ENCODE peak calls at places on chromosomes 13 and 19, in seven cellular contexts. W is A549, E is ovary, B is transverse colon, D is GM12878, X is stomach, K is tibial nerve. U is an unnamed sample.
A peak's percentile ranks its signal among the peaks of the same experiment; 100 is the strongest.

GRCh38 chr13:113397606-113398425 is 33.9 kb upstream of the GRTP1 start:
- DNase-seq in W (no peak), E (no peak), B (no peak), D (no peak), X (no peak), K (no peak), U (no peak)

GRCh38 chr19:36436531-36436930 is 18.1 kb upstream of the ZFP82 start:
- DNase-seq in W (no peak), E (no peak), B (no peak), D (no peak), X (no peak), K (no peak), U (no peak)

GRCh38 chr13:27981006-27981708 is 7.3 kb downstream of the URAD start:
- DNase-seq in W (no peak), E (no peak), B (peak; percentile 29), D (no peak), X (no peak), K (no peak), U (no peak)

GRCh38 chr13:34933349-34933748 is 8.7 kb upstream of the NBEA start:
- DNase-seq in W (no peak), E (no peak), B (no peak), D (no peak), X (no peak), K (no peak), U (no peak)

GRCh38 chr19:14089662-14090508 is 666 bp downstream of the SAMD1 start:
- DNase-seq in W (no peak), E (peak; percentile 53), B (peak; percentile 63), D (no peak), X (peak; percentile 62), K (peak; percentile 17), U (peak; percentile 92)

GRCh38 chr13:50228527-50228926 is 213.3 kb downstream of the KCNRG start:
- DNase-seq in W (no peak), E (no peak), B (no peak), D (no peak), X (no peak), K (no peak), U (peak; percentile 13)

GRCh38 chr19:8641908-8642547 is 11.6 kb downstream of the NFILZ start:
- DNase-seq in W (peak; percentile 38), E (no peak), B (no peak), D (no peak), X (no peak), K (peak; percentile 24), U (no peak)

GRCh38 chr19:14395710-14396338 is 14.6 kb downstream of the ADGRE5 start:
- DNase-seq in W (no peak), E (no peak), B (no peak), D (no peak), X (no peak), K (no peak), U (no peak)

GRCh38 chr13:113239357-113239756 is 29.9 kb downstream of the CUL4A start:
- DNase-seq in W (no peak), E (no peak), B (no peak), D (no peak), X (no peak), K (no peak), U (no peak)

GRCh38 chr13:66927562-66927961 is 302.6 kb downstream of the PCDH9 start:
- DNase-seq in W (no peak), E (no peak), B (no peak), D (no peak), X (no peak), K (no peak), U (no peak)

GRCh38 chr13:30618186-30618937 is 642 bp downstream of the USPL1 start:
- DNase-seq in W (no peak), E (peak; percentile 21), B (peak; percentile 30), D (no peak), X (peak; percentile 27), K (no peak), U (no peak)

GRCh38 chr19:40690699-40691420 is 409 bp upstream of the NUMBL start:
- DNase-seq in W (peak; percentile 100), E (peak; percentile 96), B (peak; percentile 96), D (peak; percentile 53), X (peak; percentile 96), K (peak; percentile 97), U (peak; percentile 99)

GRCh38 chr19:44598880-44599279 is 14.5 kb upstream of the IGSF23 start:
- DNase-seq in W (no peak), E (no peak), B (peak; percentile 85), D (no peak), X (peak; percentile 90), K (no peak), U (no peak)

GRCh38 chr19:55446060-55446459 is 3.0 kb upstream of the SHISA7 start:
- DNase-seq in W (no peak), E (no peak), B (no peak), D (no peak), X (no peak), K (no peak), U (no peak)

GRCh38 chr19:11164879-11165406 is 9.4 kb upstream of the SPC24 start:
- DNase-seq in W (no peak), E (peak; percentile 84), B (peak; percentile 70), D (no peak), X (peak; percentile 65), K (peak; percentile 77), U (no peak)

GRCh38 chr13:22735381-22735995 is 445.3 kb upstream of the SGCG start:
- DNase-seq in W (no peak), E (no peak), B (no peak), D (no peak), X (no peak), K (no peak), U (no peak)

GRCh38 chr19:53646144-53646543 is 14.3 kb downstream of the DPRX start:
- DNase-seq in W (no peak), E (no peak), B (no peak), D (no peak), X (no peak), K (no peak), U (no peak)

GRCh38 chr13:98892077-98892476 is 85.8 kb downstream of the DOCK9 start:
- DNase-seq in W (no peak), E (no peak), B (no peak), D (no peak), X (no peak), K (no peak), U (no peak)
- TF ChIP-seq CTCF in W (no peak), E (no peak), B (no peak), D (no peak), X (no peak), K (no peak), U (no peak)

GRCh38 chr19:39351537-39352037 is 9.4 kb downstream of the SAMD4B start:
- DNase-seq in W (no peak), E (no peak), B (no peak), D (peak; percentile 44), X (no peak), K (no peak), U (no peak)

GRCh38 chr19:39345956-39346355 is 3.7 kb downstream of the SAMD4B start:
- DNase-seq in W (no peak), E (no peak), B (no peak), D (no peak), X (no peak), K (no peak), U (no peak)

GRCh38 chr19:39350156-39350555 is 7.9 kb downstream of the SAMD4B start:
- DNase-seq in W (no peak), E (no peak), B (no peak), D (no peak), X (no peak), K (no peak), U (no peak)

GRCh38 chr19:39349326-39349725 is 7.1 kb downstream of the SAMD4B start:
- DNase-seq in W (no peak), E (no peak), B (no peak), D (no peak), X (no peak), K (no peak), U (no peak)

DNA sequence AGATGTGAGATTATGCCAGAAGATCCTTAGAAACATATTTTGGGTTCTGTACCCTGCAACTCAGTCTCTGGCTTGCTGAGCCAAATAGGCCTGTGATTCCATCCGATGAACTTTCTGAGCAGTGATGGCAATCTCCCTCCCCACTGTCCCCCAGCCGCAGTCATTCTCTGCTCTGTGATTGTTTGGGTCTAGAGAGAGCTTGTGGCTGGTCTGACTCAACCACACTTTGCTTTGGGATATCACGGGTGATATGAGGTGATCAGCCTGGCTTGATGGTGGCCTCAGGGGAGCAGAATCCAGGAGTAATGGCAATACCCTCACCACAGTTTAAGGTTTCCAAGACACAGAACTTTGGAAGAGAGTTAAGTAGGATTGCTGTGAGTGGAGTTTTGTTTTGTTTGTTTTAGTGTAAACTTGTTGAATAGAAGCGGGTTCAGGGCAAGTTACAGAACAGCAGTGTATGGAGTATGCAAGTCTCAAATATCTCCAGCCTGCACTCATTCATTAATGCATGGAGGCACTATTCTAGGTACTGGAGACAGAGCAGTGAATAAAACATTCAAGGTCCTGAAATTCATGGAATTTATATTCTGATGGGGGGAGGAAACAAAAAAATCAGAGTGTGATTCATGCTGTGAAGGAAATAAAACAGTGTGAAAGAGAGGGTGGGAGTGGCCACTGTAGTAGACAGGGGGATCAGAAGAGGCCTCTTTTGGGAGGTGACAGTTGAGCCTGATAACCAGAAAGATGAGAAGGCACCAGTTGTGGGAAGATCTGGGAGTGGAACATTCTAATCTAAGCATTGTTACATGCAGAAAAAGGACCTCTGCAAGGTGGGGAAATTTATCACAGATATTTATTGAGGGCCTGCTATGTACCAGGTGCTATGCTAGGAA is 5.4 kb downstream of the SAMD4B start:
- DNase-seq in W (no peak), E (no peak), B (no peak), D (no peak), X (no peak), K (no peak), U (no peak)
- TF ChIP-seq EP300 in W (no peak), E (no peak), B (no peak), D (no peak), X (no peak), K (no peak), U (no peak)

GRCh38 chr13:79185580-79185979 is 220.5 kb downstream of the RBM26 start:
- DNase-seq in W (no peak), E (no peak), B (no peak), D (no peak), X (no peak), K (no peak), U (no peak)

GRCh38 chr13:79187917-79188699 is 217.9 kb downstream of the RBM26 start:
- DNase-seq in W (no peak), E (no peak), B (no peak), D (no peak), X (no peak), K (no peak), U (no peak)

GRCh38 chr13:79183231-79183630 is 222.8 kb downstream of the RBM26 start:
- DNase-seq in W (no peak), E (no peak), B (no peak), D (no peak), X (no peak), K (no peak), U (no peak)
- H3K27ac ChIP-seq in W (no peak overlapping the region), E (no peak overlapping the region), B (no peak overlapping the region), D (no peak overlapping the region), X (no peak overlapping the region), K (no peak overlapping the region), U (no peak overlapping the region)

DNA sequence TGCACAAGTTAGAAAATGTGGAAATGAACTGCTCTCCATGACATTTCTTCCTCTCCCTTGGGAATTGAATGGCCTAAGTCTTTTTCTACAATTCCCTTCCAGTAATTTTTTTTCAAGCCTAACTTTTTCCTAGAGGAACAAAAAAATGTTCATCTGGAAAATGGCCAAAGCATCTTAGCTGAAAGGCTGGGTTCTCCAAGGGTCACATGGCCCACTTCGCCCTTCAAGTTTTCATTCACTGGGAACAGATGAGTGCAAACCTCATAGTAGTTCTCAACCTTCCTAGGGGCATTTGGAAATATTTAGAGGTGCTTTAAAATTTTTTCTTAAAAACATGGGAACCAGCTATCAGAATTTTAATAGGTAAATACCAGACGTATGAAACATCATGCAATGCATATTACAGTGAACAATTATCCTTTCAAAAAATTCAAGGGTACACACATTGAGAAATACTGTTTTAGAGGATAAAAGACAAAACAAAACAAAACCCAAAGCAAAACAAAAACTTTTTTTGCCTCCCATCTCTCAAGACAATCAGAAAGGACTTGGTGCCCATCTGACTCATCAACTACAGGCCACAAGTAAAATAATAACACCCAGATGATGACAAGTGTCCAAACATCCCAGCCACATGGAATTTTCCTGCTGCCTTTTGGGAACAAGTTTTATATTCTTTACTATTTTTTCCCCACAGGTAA is 208.8 kb downstream of the SLITRK6 start:
- DNase-seq in W (no peak), E (no peak), B (no peak), D (no peak), X (no peak), K (no peak), U (no peak)
- TF ChIP-seq CTCF in W (no peak), E (no peak), B (no peak), D (no peak), X (no peak), K (no peak), U (no peak)